ENCODE peak calls at places on chromosomes 1 and 21, in eight cellular contexts. I, U, C, S, K, N, J and L are unnamed samples.

GRCh38 chr1:114669562-114670082 is at the start of gene DENND2C:
- DNase-seq in K (no peak), C (peak), S (no peak), U (no peak), N (no peak), J (no peak), I (no peak), L (peak)

GRCh38 chr1:6603424-6603850 is 768 bp upstream of the KLHL21 start:
- DNase-seq in N (no peak), J (peak), S (peak), U (peak), K (peak), I (peak), C (peak), L (peak)

GRCh38 chr1:63931468-63931867 is 157.7 kb downstream of the ROR1 start:
- DNase-seq in C (no peak), K (no peak), J (peak), U (no peak), N (no peak), I (peak), S (peak), L (no peak)

GRCh38 chr1:208024406-208024805 is 113.5 kb upstream of the CD34 start:
- DNase-seq in S (no peak), J (no peak), I (no peak), N (no peak), C (no peak), U (no peak), K (peak), L (no peak)

GRCh38 chr1:202207292-202207691 is 13.7 kb downstream of the LGR6 start:
- DNase-seq in N (no peak), U (no peak), I (peak), J (peak), K (peak), C (no peak), S (peak), L (no peak)

GRCh38 chr21:26169061-26169610 is 1.4 kb downstream of the APP start:
- DNase-seq in S (peak), U (peak), N (no peak), K (peak), C (peak), I (peak), J (peak), L (peak)

GRCh38 chr1:234726359-234726836 is 116.4 kb upstream of the IRF2BP2 start:
- DNase-seq in S (no peak), N (no peak), U (no peak), K (no peak), C (no peak), I (no peak), J (peak), L (no peak)

GRCh38 chr1:53448241-53448841 is 10.9 kb upstream of the DMRTB1 start:
- DNase-seq in U (no peak), S (peak), C (no peak), I (no peak), J (no peak), N (no peak), K (peak), L (no peak)

GRCh38 chr1:157252473-157252872 is 114.3 kb upstream of the ETV3 start:
- DNase-seq in S (no peak), N (no peak), U (no peak), C (no peak), I (peak), K (no peak), J (no peak), L (no peak)

GRCh38 chr1:229342902-229343587 is at the start of gene CCSAP:
- DNase-seq in J (peak), S (peak), N (peak), K (peak), C (peak), I (peak), U (peak), L (no peak)

GRCh38 chr1:243548516-243548915 is 292.7 kb downstream of the SDCCAG8 start:
- DNase-seq in U (no peak), K (no peak), J (no peak), C (no peak), S (peak), N (no peak), I (no peak), L (no peak)

GRCh38 chr1:3983181-3983580 is 83.1 kb upstream of the C1orf174 start:
- DNase-seq in K (no peak), C (no peak), U (no peak), S (no peak), J (no peak), I (no peak), N (no peak), L (no peak)

GRCh38 chr1:151196292-151196800 is 2.0 kb upstream of the PIP5K1A start:
- DNase-seq in S (peak), K (peak), U (peak), J (peak), I (peak), N (peak), C (peak), L (no peak)

GRCh38 chr1:56808385-56808784 is 10.8 kb downstream of the FYB2 start:
- DNase-seq in C (no peak), J (no peak), I (no peak), U (no peak), S (no peak), N (no peak), K (no peak), L (no peak)
- TF ChIP-seq CTCF in C (no peak), J (no peak), I (no peak), U (no peak), S (no peak), N (no peak), K (no peak), L (no peak)

DNA sequence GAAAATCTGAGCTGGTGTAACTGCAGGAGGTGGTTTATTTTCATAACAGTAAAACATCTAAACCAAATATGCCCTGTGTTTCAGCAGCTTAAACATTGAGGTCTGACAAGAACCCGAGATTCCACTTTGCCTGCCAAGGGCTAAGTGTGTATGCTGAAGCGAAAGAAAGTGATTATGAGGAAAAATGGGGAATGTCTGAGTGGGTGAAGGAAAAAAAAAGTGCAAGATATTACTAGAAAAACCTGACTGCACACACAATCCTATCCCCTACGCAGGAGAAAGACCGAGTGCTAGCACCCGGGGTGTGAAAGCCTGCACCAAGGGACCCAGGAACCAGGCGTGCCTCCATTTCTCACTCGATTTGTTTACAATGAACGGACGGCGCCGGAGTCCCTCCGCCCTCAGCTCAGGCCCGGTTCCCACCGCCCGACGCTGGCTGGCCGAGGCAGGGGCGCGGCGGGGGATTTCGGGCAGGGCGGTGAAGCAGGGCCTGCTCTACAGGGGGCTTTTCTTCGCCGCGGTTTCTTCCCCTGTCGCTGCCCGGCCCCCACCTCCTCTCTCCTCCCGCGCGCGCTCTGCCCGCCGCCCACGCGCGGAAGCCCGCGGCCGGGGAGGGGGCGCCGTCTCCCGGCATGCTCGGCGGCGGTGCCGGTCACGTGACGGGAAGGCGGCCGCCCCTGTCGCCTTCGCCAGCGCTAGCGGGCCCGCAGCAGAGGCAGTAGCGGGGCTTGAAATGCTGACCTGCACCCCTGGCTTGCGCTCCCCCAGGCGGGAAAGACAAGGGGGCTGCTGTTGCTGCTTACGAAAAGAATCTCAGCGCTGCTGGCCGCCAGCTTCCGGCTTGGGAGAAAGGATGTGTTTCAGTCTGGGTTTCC is 35.9 kb downstream of the ITPKB start:
- DNase-seq in U (peak), N (peak), S (peak), C (peak), J (peak), K (peak), I (peak), L (peak)
- TF ChIP-seq CTCF in U (no peak), N (no peak), S (no peak), C (no peak), J (no peak), K (no peak), I (no peak), L (peak)

GRCh38 chr21:18369115-18369514 is 34.5 kb downstream of the TMPRSS15 start:
- DNase-seq in N (no peak), K (no peak), J (no peak), C (peak), S (peak), U (no peak), I (no peak), L (no peak)
- TF ChIP-seq CTCF in N (no peak), K (no peak), J (no peak), C (peak), S (no peak), U (no peak), I (no peak), L (peak)

GRCh38 chr1:43229831-43230780 is 39.7 kb upstream of the TMEM125 start:
- DNase-seq in J (peak), S (no peak), N (no peak), I (no peak), U (no peak), K (no peak), C (no peak), L (no peak)

GRCh38 chr1:43225168-43225567 is 44.6 kb upstream of the TMEM125 start:
- DNase-seq in K (peak), I (peak), N (no peak), J (no peak), C (peak), S (no peak), U (no peak), L (no peak)

GRCh38 chr1:43222876-43223275 is 46.9 kb upstream of the TMEM125 start:
- DNase-seq in I (no peak), C (no peak), K (no peak), S (no peak), J (no peak), U (no peak), N (no peak), L (no peak)

GRCh38 chr1:43232071-43232470 is 37.7 kb upstream of the TMEM125 start:
- DNase-seq in S (peak), U (no peak), N (no peak), J (peak), I (peak), C (no peak), K (peak), L (no peak)

DNA sequence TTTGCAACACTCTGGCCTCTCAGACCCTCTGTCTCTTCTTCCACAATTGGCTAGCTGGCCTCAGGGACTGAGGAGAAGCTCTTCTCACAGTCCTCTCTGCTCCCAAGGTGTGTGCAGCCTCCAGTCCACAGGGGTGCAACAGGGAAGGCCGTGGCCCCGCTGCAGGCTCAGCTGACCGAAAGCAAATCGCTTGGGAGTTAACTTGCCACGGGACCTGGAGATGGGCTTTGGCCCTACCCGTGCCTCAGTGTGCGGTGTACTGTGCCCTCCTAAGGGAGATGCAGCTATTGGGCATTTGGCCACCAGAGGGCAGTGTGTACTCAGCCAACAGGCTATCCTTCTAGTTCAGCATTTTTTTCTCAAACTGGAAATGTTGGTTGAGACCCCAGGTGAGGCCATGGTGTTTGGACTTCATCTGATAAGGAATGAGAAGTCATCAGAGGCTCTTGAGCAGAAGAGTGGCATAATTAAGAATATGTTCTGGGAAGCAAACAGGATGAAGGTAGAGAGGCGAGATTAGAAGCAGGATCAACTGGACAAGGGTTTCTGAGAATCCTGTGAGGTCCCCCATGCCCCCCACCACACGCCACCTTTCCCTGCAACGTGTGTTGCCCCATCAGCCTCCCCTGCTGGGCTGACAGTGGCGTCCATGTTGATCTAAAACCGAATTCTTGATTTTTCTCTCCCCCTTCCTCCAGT is 42.5 kb upstream of the TMEM125 start:
- DNase-seq in N (peak), S (peak), C (peak), K (peak), U (peak), I (peak), J (peak), L (peak)
- TF ChIP-seq CTCF in N (peak), S (peak), C (peak), K (peak), U (peak), I (peak), J (peak), L (peak)

GRCh38 chr1:36691374-36691773 is 208.7 kb upstream of the CSF3R start:
- DNase-seq in I (no peak), N (no peak), J (no peak), K (no peak), S (no peak), U (no peak), C (no peak), L (no peak)
- TF ChIP-seq CTCF in I (no peak), N (no peak), J (no peak), K (no peak), S (no peak), U (no peak), C (no peak), L (no peak)

DNA sequence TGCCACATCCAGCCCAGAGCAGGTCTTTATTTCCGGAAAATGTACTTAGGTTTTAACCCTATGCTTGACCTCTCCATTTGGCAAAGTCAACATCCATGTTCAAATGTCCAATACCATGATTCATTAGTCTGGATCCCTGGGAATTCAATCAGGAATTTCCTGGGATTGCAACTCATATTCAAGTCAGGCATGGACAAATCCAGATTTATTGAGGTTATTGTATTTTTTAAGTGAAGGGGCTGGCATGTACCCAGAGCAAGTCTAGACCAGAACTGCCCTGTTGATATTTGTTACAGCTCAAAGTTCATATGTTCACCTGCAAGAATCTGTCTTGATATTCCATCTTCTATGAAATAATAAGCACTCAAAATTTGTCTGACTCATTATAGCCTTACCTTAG is 521.1 kb downstream of the ADGRL2 start:
- DNase-seq in N (no peak), C (no peak), K (no peak), I (no peak), S (peak), J (no peak), U (no peak), L (no peak)
- TF ChIP-seq CTCF in N (no peak), C (no peak), K (no peak), I (no peak), S (no peak), J (no peak), U (no peak), L (no peak)